ENCODE peak calls at places on chromosomes 5 and 9, in seven cellular contexts. S is lower lobe of right lung; W is aorta; B is stomach; R is upper lobe of left lung; M is CD4-positive, CD25-positive, alpha-beta regulatory T cell; T is mammary epithelial cell. V is an unnamed sample. For H3K9me3, the result is how much of the 10 kb centered on the place peaks cover.

GRCh38 chr5:5264727-5265126 is 124.6 kb downstream of the ADAMTS16 start:
- DNase-seq in S (no peak), W (no peak), B (no peak), R (no peak), M (no peak), T (no peak), V (no peak)

GRCh38 chr5:151319334-151319733 is 15.8 kb upstream of the SLC36A3 start:
- DNase-seq in S (no peak), W (peak), B (no peak), R (no peak), M (no peak), T (peak), V (no peak)

GRCh38 chr5:96567188-96567587 is 95.0 kb upstream of the CAST start:
- DNase-seq in S (no peak), W (no peak), B (no peak), R (no peak), M (no peak), T (peak), V (no peak)

GRCh38 chr5:96516631-96517071 is 83.6 kb upstream of the PCSK1 start:
- DNase-seq in S (no peak), W (no peak), B (no peak), R (no peak), M (no peak), T (no peak), V (no peak)

GRCh38 chr5:73892806-73893205 is 266.8 kb downstream of the ARHGEF28 start:
- DNase-seq in S (no peak), W (no peak), B (no peak), R (no peak), M (no peak), T (peak), V (no peak)

GRCh38 chr5:138706655-138707480 is 46.4 kb upstream of the CTNNA1 start:
- DNase-seq in S (no peak), W (peak), B (no peak), R (no peak), M (no peak), T (peak), V (no peak)

GRCh38 chr9:85208666-85209065 is 533.1 kb downstream of the AGTPBP1 start:
- DNase-seq in S (no peak), W (no peak), B (no peak), R (no peak), M (no peak), T (no peak), V (no peak)

GRCh38 chr9:106621299-106621920 is 241.6 kb upstream of the ZNF462 start:
- DNase-seq in S (no peak), W (no peak), B (no peak), R (no peak), M (no peak), T (no peak), V (no peak)

GRCh38 chr5:80318212-80318611 is 1.6 kb upstream of the SPZ1 start:
- DNase-seq in S (no peak), W (no peak), B (no peak), R (no peak), M (no peak), T (no peak), V (no peak)

GRCh38 chr5:96026334-96027065 is 64.8 kb upstream of the ELL2 start:
- DNase-seq in S (no peak), W (no peak), B (no peak), R (no peak), M (no peak), T (peak), V (no peak)

GRCh38 chr5:118692811-118693342 is 295.5 kb downstream of the DTWD2 start:
- DNase-seq in S (no peak), W (no peak), B (no peak), R (no peak), M (no peak), T (no peak), V (no peak)

GRCh38 chr5:74587895-74588294 is 52.6 kb downstream of the ENC1 start:
- DNase-seq in S (no peak), W (no peak), B (no peak), R (no peak), M (no peak), T (no peak), V (no peak)

GRCh38 chr5:124889522-124889828 is 143.0 kb upstream of the ZNF608 start:
- DNase-seq in S (no peak), W (no peak), B (no peak), R (no peak), M (no peak), T (no peak), V (no peak)

GRCh38 chr5:89457411-89458329 is 574.7 kb upstream of the MEF2C start:
- DNase-seq in S (no peak), W (peak), B (no peak), R (no peak), M (no peak), T (peak), V (no peak)

GRCh38 chr9:111542497-111543254 is 17.7 kb downstream of the ZNF483 start:
- DNase-seq in S (no peak), W (no peak), B (no peak), R (no peak), M (no peak), T (no peak), V (no peak)
- H3K9me3 ChIP-seq in S (half or more), W (under half), B (half or more), R (half or more), M (half or more), T (half or more), V (under half)

GRCh38 chr9:75780185-75780584 is 110.3 kb upstream of the PCSK5 start:
- DNase-seq in S (no peak), W (no peak), B (no peak), R (no peak), M (no peak), T (no peak), V (no peak)

GRCh38 chr9:75775173-75775572 is 115.3 kb upstream of the PCSK5 start:
- DNase-seq in S (no peak), W (no peak), B (no peak), R (no peak), M (no peak), T (no peak), V (no peak)

DNA sequence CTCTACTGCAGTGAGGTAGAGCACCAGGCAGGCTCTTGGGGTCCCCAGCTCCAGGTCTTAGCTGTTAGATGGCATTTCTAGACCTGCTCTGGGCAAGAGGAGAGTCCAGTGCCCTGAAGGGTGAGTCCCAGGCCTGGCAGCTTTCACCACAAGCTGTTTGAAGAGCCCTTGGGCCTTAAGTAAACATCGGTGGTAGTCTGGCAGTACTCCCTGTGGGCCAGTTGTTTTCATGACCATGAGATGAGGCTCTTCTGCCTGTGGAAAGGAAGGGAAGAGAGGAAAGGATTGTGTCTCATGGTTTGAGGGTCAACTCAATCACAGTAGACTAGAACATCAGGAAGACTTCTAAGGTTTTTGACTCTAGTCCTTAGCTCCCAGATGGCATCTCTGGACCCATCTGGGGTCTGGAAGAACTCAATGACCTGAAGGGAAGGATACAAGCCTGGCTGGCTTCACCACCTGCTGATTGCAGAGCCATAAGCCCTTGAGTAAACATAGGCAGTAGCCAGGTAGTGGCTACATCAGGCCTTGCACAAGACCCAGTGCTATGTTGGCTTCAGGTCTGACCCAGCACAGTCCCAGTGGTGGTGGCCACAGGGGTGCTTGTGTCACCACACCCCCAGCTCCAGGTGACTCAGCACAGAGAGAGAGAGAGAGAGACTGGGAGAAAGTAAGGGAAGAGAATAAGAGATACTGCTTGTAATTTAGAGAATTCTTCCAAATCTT is 114.3 kb upstream of the PCSK5 start:
- DNase-seq in S (no peak), W (no peak), B (no peak), R (no peak), M (no peak), T (no peak), V (no peak)
- H3K9me3 ChIP-seq in S (under half), W (under half), B (under half), R (under half), M (under half), T (under half), V (under half)

GRCh38 chr9:131658753-131659129 is 81.1 kb downstream of the RAPGEF1 start:
- DNase-seq in S (no peak), W (no peak), B (no peak), R (no peak), M (no peak), T (no peak), V (no peak)
- H3K9me3 ChIP-seq in S (under half), W (under half), B (under half), R (under half), M (under half), T (under half), V (under half)

DNA sequence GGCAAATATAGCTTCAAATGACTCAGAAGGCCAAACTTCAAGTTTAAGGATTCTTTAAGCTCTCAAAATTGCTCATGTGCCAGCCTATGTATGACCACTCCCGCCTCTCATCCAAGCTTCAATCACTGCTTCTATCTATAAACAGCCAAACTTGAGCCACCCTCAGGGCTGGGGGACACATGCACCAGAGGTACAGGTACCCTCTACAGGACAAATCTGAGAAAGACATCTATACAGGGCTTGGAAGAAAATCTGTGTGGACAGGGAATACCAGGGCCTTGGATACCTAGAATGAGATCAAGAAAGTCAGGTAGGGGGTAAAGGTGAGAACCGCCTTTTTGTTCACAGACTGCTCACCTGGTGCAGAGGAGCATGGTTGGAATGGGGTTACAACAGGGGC is 217.9 kb downstream of the ATPSCKMT start:
- DNase-seq in S (no peak), W (no peak), B (no peak), R (no peak), M (no peak), T (no peak), V (no peak)
- H3K9me3 ChIP-seq in S (under half), W (under half), B (under half), R (under half), M (under half), T (under half), V (under half)